ENCODE peak calls at places on chromosomes 13 and 19, in six cellular contexts. M is activated CD4-positive, alpha-beta memory T cell treated with anti-CD3 and anti-CD28 coated beads, Interleukin-2, amount 10 ng/mL, durations not matched to agents 7 days and 5 days; U is activated naive CD8-positive, alpha-beta T cell treated with anti-CD3 and anti-CD28 coated beads, Interleukin-2, amount 50 U/mL, for 24 hours; Z is BE2C; N is HTR-8/SVneo; C is GM12865. V is an unnamed sample.

GRCh38 chr13:112183544-112184145 is 116.7 kb downstream of the SOX1 start:
- DNase-seq in N (no peak), M (no peak), C (no peak), Z (no peak), U (no peak), V (no peak)

GRCh38 chr19:54190942-54191670 is at the start of gene TSEN34:
- DNase-seq in Z (peak; percentile 93), U (peak; percentile 89), N (peak; percentile 74), C (peak; percentile 93), M (peak; percentile 88), V (peak; percentile 81)

GRCh38 chr13:99546878-99547277 is 45.6 kb downstream of the TM9SF2 start:
- DNase-seq in N (no peak), M (no peak), C (peak; percentile 58), U (no peak), Z (no peak), V (no peak)

GRCh38 chr19:49749055-49749716 is 13.9 kb downstream of the TSKS start:
- DNase-seq in M (no peak), Z (no peak), C (no peak), N (no peak), U (no peak), V (no peak)

GRCh38 chr19:31232871-31233270 is 116.4 kb downstream of the TSHZ3 start:
- DNase-seq in U (no peak), N (no peak), C (no peak), Z (no peak), M (no peak), V (no peak)

GRCh38 chr19:16702123-16702522 is 17.5 kb upstream of the NWD1 start:
- DNase-seq in C (peak; percentile 24), U (no peak), N (no peak), Z (no peak), M (no peak), V (no peak)

GRCh38 chr13:102597029-102598015 is 536 bp downstream of the TPP2 start:
- DNase-seq in N (no peak), M (peak; percentile 36), Z (peak; percentile 24), U (peak; percentile 28), C (peak; percentile 56), V (no peak)

GRCh38 chr19:37966211-37967072 is 59.4 kb downstream of the SIPA1L3 start:
- DNase-seq in M (no peak), Z (no peak), U (no peak), C (no peak), N (peak; percentile 29), V (no peak)

GRCh38 chr13:94710881-94711560 is 1.3 kb downstream of the SOX21 start:
- DNase-seq in C (peak; percentile 21), U (peak; percentile 30), N (no peak), M (no peak), Z (peak; percentile 56), V (peak; percentile 58)

GRCh38 chr13:53783466-53783865 is 754.9 kb downstream of the OLFM4 start:
- DNase-seq in U (no peak), M (no peak), Z (no peak), C (no peak), N (no peak), V (peak; percentile 85)

GRCh38 chr13:50948576-50948975 is 39.0 kb downstream of the RNASEH2B start:
- DNase-seq in N (no peak), C (no peak), M (no peak), Z (no peak), U (no peak), V (no peak)

GRCh38 chr13:112885782-112886268 is 83.2 kb upstream of the MCF2L start:
- DNase-seq in M (no peak), C (no peak), N (no peak), U (no peak), Z (peak; percentile 96), V (peak; percentile 82)

GRCh38 chr13:45194081-45194939 is 6.5 kb downstream of the KCTD4 start:
- DNase-seq in M (no peak), N (no peak), Z (no peak), U (no peak), C (no peak), V (peak; percentile 73)

GRCh38 chr13:22387899-22388298 is 717.0 kb downstream of the FGF9 start:
- DNase-seq in U (no peak), C (no peak), N (no peak), Z (no peak), M (no peak), V (no peak)

GRCh38 chr13:100544866-100545683 is 43.5 kb downstream of the GGACT start:
- DNase-seq in C (no peak), U (no peak), M (no peak), Z (no peak), N (no peak), V (peak; percentile 90)

GRCh38 chr19:49906879-49907564 is 10.3 kb upstream of the IL4I1 start:
- DNase-seq in N (no peak), Z (no peak), M (no peak), U (no peak), C (peak; percentile 81), V (no peak)

GRCh38 chr19:45507864-45508680 is 793 bp downstream of the VASP start:
- DNase-seq in C (peak; percentile 79), U (peak; percentile 71), Z (no peak), M (peak; percentile 54), N (no peak), V (no peak)

GRCh38 chr13:110290811-110291210 is 16.1 kb downstream of the COL4A1 start:
- DNase-seq in M (no peak), Z (no peak), U (no peak), C (no peak), N (no peak), V (no peak)

GRCh38 chr19:34096020-34096915 is 76.0 kb upstream of the LSM14A start:
- DNase-seq in U (no peak), C (peak; percentile 53), N (peak; percentile 65), Z (no peak), M (no peak), V (no peak)

GRCh38 chr13:78147905-78148304 is 229.3 kb upstream of the EDNRB start:
- DNase-seq in C (no peak), N (peak; percentile 3), M (no peak), U (no peak), Z (no peak), V (no peak)

GRCh38 chr13:112679932-112680677 is 9.7 kb upstream of the ATP11A start:
- DNase-seq in Z (no peak), M (no peak), N (no peak), C (no peak), U (no peak), V (no peak)

GRCh38 chr13:46963874-46964273 is 67.0 kb upstream of the HTR2A start:
- DNase-seq in C (no peak), U (no peak), Z (peak; percentile 25), N (no peak), M (no peak), V (no peak)

GRCh38 chr19:50798116-50798942 is 8.1 kb downstream of the ACP4 start:
- DNase-seq in U (no peak), Z (peak; percentile 45), N (no peak), C (no peak), M (no peak), V (no peak)

GRCh38 chr13:21997726-21998125 is 326.9 kb downstream of the FGF9 start:
- DNase-seq in U (no peak), C (no peak), Z (no peak), N (no peak), M (no peak), V (no peak)

GRCh38 chr19:37817180-37817911 is 38.0 kb upstream of the ZNF573 start:
- DNase-seq in N (no peak), M (no peak), U (peak; percentile 11), Z (peak; percentile 85), C (no peak), V (peak; percentile 53)

GRCh38 chr13:31201341-31202024 is 1.7 kb downstream of the B3GLCT start:
- DNase-seq in M (no peak), Z (peak; percentile 47), N (no peak), C (no peak), U (no peak), V (no peak)

GRCh38 chr13:30125422-30126073 is 181.8 kb downstream of the KATNAL1 start:
- DNase-seq in C (no peak), Z (no peak), U (no peak), M (no peak), N (no peak), V (no peak)

GRCh38 chr13:51996660-51997059 is 14.6 kb downstream of the ATP7B start:
- DNase-seq in M (no peak), U (no peak), N (no peak), C (no peak), Z (no peak), V (no peak)

GRCh38 chr13:106117640-106118039 is 417.8 kb downstream of the EFNB2 start:
- DNase-seq in C (no peak), Z (no peak), U (no peak), M (no peak), N (no peak), V (no peak)

GRCh38 chr19:36685835-36686234 is 1.6 kb upstream of the ZNF567 start:
- DNase-seq in M (no peak), U (no peak), N (no peak), Z (no peak), C (no peak), V (no peak)

GRCh38 chr19:45418812-45419211 is 4.9 kb downstream of the ERCC1 start:
- DNase-seq in N (no peak), Z (no peak), U (no peak), M (no peak), C (no peak), V (no peak)

GRCh38 chr19:46408611-46409039 is 4.7 kb downstream of the CCDC8 start:
- DNase-seq in U (no peak), C (no peak), N (no peak), M (no peak), Z (no peak), V (no peak)

GRCh38 chr13:31940076-31940475 is 91.5 kb upstream of the FRY start:
- DNase-seq in U (no peak), M (no peak), Z (no peak), C (no peak), N (no peak), V (no peak)

V was measured in posterior cingulate gyrus.